ENCODE peak calls at places on chromosome 11, in nine cellular contexts. R, Y, E, P, G, Z, K, J and L are unnamed samples. For H3K4me1, the result is how much of the 10 kb centered on the place peaks cover.

GRCh38 chr11:119179983-119180382 is 5.3 kb upstream of the NHERF4 start:
- DNase-seq in P (no peak), Y (peak), E (no peak), R (no peak), Z (no peak), J (no peak), G (no peak), K (no peak), L (no peak)

GRCh38 chr11:13318498-13319295 is 41.1 kb downstream of the BMAL1 start:
- DNase-seq in Y (no peak), J (no peak), R (no peak), G (no peak), Z (no peak), K (no peak), P (no peak), E (peak), L (no peak)

GRCh38 chr11:93905384-93905783 is 55.0 kb upstream of the VSTM5 start:
- DNase-seq in K (no peak), Y (no peak), P (no peak), G (no peak), Z (no peak), R (no peak), E (peak), J (no peak), L (no peak)

GRCh38 chr11:97761175-97761574 is 1259.6 kb upstream of the CNTN5 start:
- DNase-seq in P (no peak), G (no peak), E (no peak), K (no peak), Y (no peak), R (no peak), J (no peak), Z (no peak), L (no peak)

GRCh38 chr11:46260161-46260560 is 17.3 kb upstream of the CREB3L1 start:
- DNase-seq in G (no peak), R (no peak), P (no peak), Y (no peak), E (no peak), Z (no peak), K (no peak), J (no peak), L (no peak)

GRCh38 chr11:14041040-14041439 is 78.5 kb downstream of the SPON1 start:
- DNase-seq in Y (no peak), P (no peak), E (no peak), R (no peak), G (peak), K (no peak), J (no peak), Z (no peak), L (no peak)

GRCh38 chr11:8059571-8060011 is 21.4 kb upstream of the TUB start:
- DNase-seq in Z (no peak), E (no peak), R (no peak), Y (peak), K (no peak), G (no peak), P (no peak), J (no peak), L (no peak)

GRCh38 chr11:3820971-3821370 is 12.6 kb downstream of the PGAP2 start:
- DNase-seq in E (no peak), R (no peak), Z (no peak), P (no peak), Y (no peak), G (no peak), K (no peak), J (no peak), L (no peak)

GRCh38 chr11:10857604-10858504 is at the start of gene ZBED5:
- DNase-seq in Y (peak), E (peak), P (peak), J (peak), G (peak), Z (peak), R (peak), K (peak), L (peak)

GRCh38 chr11:118605116-118605867 is 2.1 kb upstream of the PHLDB1 start:
- DNase-seq in J (no peak), Z (peak), Y (no peak), G (no peak), R (no peak), K (peak), P (no peak), E (peak), L (peak)

GRCh38 chr11:3169235-3169951 is 4.3 kb upstream of the OSBPL5 start:
- DNase-seq in Y (no peak), R (peak), P (no peak), J (no peak), E (peak), K (peak), Z (peak), G (peak), L (no peak)

GRCh38 chr11:32109138-32109537 is 18.3 kb downstream of the RCN1 start:
- DNase-seq in P (no peak), R (no peak), J (no peak), Z (no peak), Y (no peak), E (no peak), K (no peak), G (no peak), L (no peak)

GRCh38 chr11:37861671-37862070 is 1263.6 kb upstream of the RAG2 start:
- DNase-seq in Z (no peak), R (no peak), J (no peak), G (no peak), K (no peak), Y (no peak), P (no peak), E (no peak), L (no peak)

GRCh38 chr11:121841487-121842167 is 274.4 kb downstream of the BLID start:
- DNase-seq in J (no peak), P (no peak), G (no peak), Y (no peak), R (no peak), K (no peak), E (peak), Z (peak), L (no peak)

GRCh38 chr11:12330491-12331231 is 46.7 kb upstream of the PARVA start:
- DNase-seq in K (no peak), J (no peak), E (peak), G (no peak), Y (no peak), Z (no peak), R (peak), P (no peak), L (no peak)

GRCh38 chr11:78395597-78395996 is 22.0 kb downstream of the GAB2 start:
- DNase-seq in Z (no peak), G (no peak), J (no peak), K (no peak), E (no peak), P (no peak), R (no peak), Y (no peak), L (no peak)
- H3K4me1 ChIP-seq in Z (under half), G (under half), J (under half), K (under half), E (under half), P (under half), R (under half), Y (under half), L (under half)

GRCh38 chr11:1297576-1298473 is 11.6 kb downstream of the TOLLIP start:
- DNase-seq in K (peak), J (no peak), Y (peak), P (no peak), G (no peak), E (no peak), Z (peak), R (peak), L (no peak)

GRCh38 chr11:1298695-1299492 is 10.5 kb downstream of the TOLLIP start:
- DNase-seq in Y (peak), P (no peak), E (peak), K (peak), R (peak), G (peak), J (no peak), Z (peak), L (peak)

GRCh38 chr11:1296287-1296686 is 13.1 kb downstream of the TOLLIP start:
- DNase-seq in Y (peak), Z (no peak), G (no peak), P (no peak), J (no peak), K (peak), E (no peak), R (no peak), L (no peak)

GRCh38 chr11:1295591-1295990 is 13.8 kb downstream of the TOLLIP start:
- DNase-seq in J (no peak), G (no peak), Z (peak), P (no peak), K (peak), E (no peak), Y (peak), R (no peak), L (no peak)

DNA sequence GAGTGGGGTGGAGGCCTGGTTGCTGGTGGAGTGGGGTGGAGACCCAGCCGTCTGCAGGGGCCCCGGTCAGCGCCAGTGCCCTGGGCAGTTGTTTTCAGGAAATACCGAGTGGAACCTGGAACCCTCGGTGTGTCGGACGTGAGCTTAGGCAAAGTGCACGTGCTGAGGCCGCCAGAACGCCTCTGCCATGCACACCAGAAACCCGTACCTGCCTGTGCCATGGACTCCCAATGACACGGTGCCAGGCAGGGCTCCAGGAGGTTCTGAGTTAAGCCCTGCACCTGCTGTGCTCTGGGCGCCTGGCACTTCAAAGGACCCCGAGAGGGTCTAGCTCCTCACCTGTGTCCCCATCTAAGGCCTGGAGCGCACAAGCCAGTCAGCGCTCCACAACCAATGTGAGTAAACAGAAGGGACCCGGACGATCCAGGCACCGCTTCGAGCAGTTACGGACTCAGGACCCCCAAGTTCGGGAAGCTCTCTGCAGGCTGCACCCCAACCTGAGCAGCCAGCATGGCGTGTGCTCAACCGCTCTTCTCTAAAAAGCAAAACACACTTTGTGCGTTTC is 12.3 kb downstream of the TOLLIP start:
- DNase-seq in E (no peak), P (no peak), R (peak), K (peak), Y (peak), Z (peak), J (no peak), G (no peak), L (no peak)
- H3K4me1 ChIP-seq in E (under half), P (under half), R (under half), K (under half), Y (half or more), Z (under half), J (under half), G (under half), L (under half)

GRCh38 chr11:44564198-44564597 is 1.3 kb upstream of the CD82 start:
- DNase-seq in K (peak), Z (peak), P (no peak), E (peak), Y (peak), J (peak), R (no peak), G (no peak), L (no peak)

GRCh38 chr11:44565008-44565745 is at the start of gene CD82:
- DNase-seq in J (peak), G (peak), E (peak), P (peak), Y (peak), K (peak), Z (peak), R (peak), L (peak)

GRCh38 chr11:44563716-44564115 is 1.7 kb upstream of the CD82 start:
- DNase-seq in Y (no peak), E (peak), G (no peak), Z (no peak), R (no peak), J (no peak), K (no peak), P (no peak), L (no peak)

GRCh38 chr11:44565746-44566558 is 489 bp downstream of the CD82 start:
- DNase-seq in Z (no peak), G (no peak), R (peak), K (no peak), E (no peak), J (no peak), P (no peak), Y (no peak), L (no peak)

GRCh38 chr11:44564653-44565007 is 833 bp upstream of the CD82 start:
- DNase-seq in E (peak), K (peak), Y (peak), Z (peak), G (no peak), P (no peak), J (peak), R (peak), L (peak)
- H3K4me1 ChIP-seq in E (under half), K (under half), Y (under half), Z (under half), G (under half), P (under half), J (half or more), R (under half), L (under half)

GRCh38 chr11:85256433-85256832 is 370.7 kb downstream of the DLG2 start:
- DNase-seq in P (no peak), R (no peak), J (no peak), E (no peak), G (no peak), K (no peak), Y (no peak), Z (no peak), L (no peak)

GRCh38 chr11:85263328-85263727 is 363.8 kb downstream of the DLG2 start:
- DNase-seq in K (no peak), E (no peak), Y (no peak), J (no peak), G (no peak), R (no peak), Z (no peak), P (no peak), L (no peak)

GRCh38 chr11:85257837-85258236 is 369.3 kb downstream of the DLG2 start:
- DNase-seq in E (no peak), K (no peak), P (no peak), G (no peak), Z (no peak), R (no peak), Y (no peak), J (no peak), L (no peak)
- H3K4me1 ChIP-seq in E (under half), K (under half), P (under half), G (under half), Z (under half), R (under half), Y (under half), J (under half), L (under half)

GRCh38 chr11:128180446-128181089 is 406.8 kb downstream of the ETS1 start:
- DNase-seq in E (peak), G (peak), J (no peak), Y (no peak), R (no peak), K (no peak), Z (no peak), P (no peak), L (no peak)
- H3K4me1 ChIP-seq in E (under half), G (under half), J (under half), Y (under half), R (under half), K (under half), Z (under half), P (under half), L (under half)

DNA sequence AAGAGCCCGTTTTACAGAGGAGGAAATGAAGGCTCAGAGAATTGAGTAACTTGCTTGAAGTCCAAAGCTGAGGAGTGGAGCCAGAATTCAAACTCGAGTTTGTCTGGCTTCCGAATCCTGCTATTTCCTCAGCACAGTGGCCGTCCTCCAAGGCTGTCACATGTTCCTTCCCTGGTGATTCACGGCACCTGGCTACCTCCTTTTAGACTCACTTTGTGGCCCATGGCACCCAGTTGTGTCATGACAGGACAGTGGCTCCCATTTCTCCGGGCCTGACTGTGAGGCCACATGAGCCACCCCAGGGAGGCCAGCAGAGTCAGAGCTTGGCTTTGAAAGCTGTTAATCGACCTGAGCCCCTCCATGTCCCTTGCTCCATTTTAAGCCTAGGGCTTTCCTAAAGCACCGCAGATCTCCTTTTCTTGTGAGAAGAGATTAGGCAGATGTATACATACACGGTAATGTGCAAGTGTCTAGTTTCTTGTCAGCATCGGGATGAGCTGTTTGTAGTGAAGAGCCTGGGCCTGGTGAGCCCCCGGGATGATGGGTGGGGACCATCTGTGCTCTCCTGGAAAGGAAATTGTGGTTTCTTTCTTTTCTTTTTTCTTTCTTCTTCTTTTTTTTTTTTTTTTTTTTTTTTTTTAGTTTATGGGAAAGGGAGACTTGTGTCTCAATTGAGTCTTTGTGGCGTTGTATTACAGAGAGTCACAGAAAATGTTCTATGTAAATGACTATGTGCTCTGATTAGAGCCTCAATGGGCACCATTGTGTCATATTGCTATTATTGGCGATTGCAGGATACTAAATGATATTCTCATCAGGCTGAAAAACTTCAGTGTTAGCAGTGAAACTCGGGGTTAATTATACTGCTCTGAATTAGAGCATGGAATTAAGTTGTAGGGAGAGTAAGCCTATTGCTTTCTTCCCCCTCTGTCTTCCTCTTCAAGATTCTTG is 54.8 kb downstream of the PTPRJ start:
- DNase-seq in Y (no peak), E (peak), Z (peak), K (no peak), J (no peak), R (no peak), G (no peak), P (no peak), L (no peak)
- H3K4me1 ChIP-seq in Y (under half), E (under half), Z (under half), K (under half), J (under half), R (under half), G (half or more), P (under half), L (under half)